ENCODE peak calls at places on chromosome 16, in eight cellular contexts. One of them, this sample, is unnamed.
A peak's percentile ranks its signal among the peaks of the same experiment; 100 is the strongest.

GRCh38 chr16:63426275-63426870 is 1390.1 kb upstream of the CDH8 start:
- DNase-seq in uterus: no peak
- DNase-seq in IMR-90: no peak
- DNase-seq in sigmoid colon: no peak
- DNase-seq in cardiac muscle cell: no peak
- DNase-seq in esophagus squamous epithelium: no peak
- DNase-seq in heart left ventricle: no peak
- DNase-seq in prostate gland: no peak
- DNase-seq in this sample: no peak

GRCh38 chr16:57284952-57285263 is 436 bp upstream of the PLLP start:
- DNase-seq in uterus: no peak
- DNase-seq in IMR-90: no peak
- DNase-seq in sigmoid colon: no peak
- DNase-seq in cardiac muscle cell: no peak
- DNase-seq in esophagus squamous epithelium: no peak
- DNase-seq in heart left ventricle: no peak
- DNase-seq in prostate gland: no peak
- DNase-seq in this sample: no peak

GRCh38 chr16:19997734-19998133 is 76.0 kb downstream of the GPR139 start:
- DNase-seq in uterus: no peak
- DNase-seq in IMR-90: no peak
- DNase-seq in sigmoid colon: no peak
- DNase-seq in cardiac muscle cell: no peak
- DNase-seq in esophagus squamous epithelium: no peak
- DNase-seq in heart left ventricle: no peak
- DNase-seq in prostate gland: no peak
- DNase-seq in this sample: no peak

GRCh38 chr16:85259831-85260165 is 147.5 kb upstream of the CIBAR2 start:
- DNase-seq in uterus: no peak
- DNase-seq in IMR-90: no peak
- DNase-seq in sigmoid colon: no peak
- DNase-seq in cardiac muscle cell: no peak
- DNase-seq in esophagus squamous epithelium: no peak
- DNase-seq in heart left ventricle: no peak
- DNase-seq in prostate gland: no peak
- DNase-seq in this sample: no peak

GRCh38 chr16:84986879-84987278 is 24.5 kb downstream of the ZDHHC7 start:
- DNase-seq in uterus: no peak
- DNase-seq in IMR-90: no peak
- DNase-seq in sigmoid colon: no peak
- DNase-seq in cardiac muscle cell: no peak
- DNase-seq in esophagus squamous epithelium: no peak
- DNase-seq in heart left ventricle: no peak
- DNase-seq in prostate gland: no peak
- DNase-seq in this sample: no peak

GRCh38 chr16:85036398-85037049 is 8.9 kb downstream of the KIAA0513 start:
- DNase-seq in uterus: no peak
- DNase-seq in IMR-90: no peak
- DNase-seq in sigmoid colon: no peak
- DNase-seq in cardiac muscle cell: no peak
- DNase-seq in esophagus squamous epithelium: no peak
- DNase-seq in heart left ventricle: no peak
- DNase-seq in prostate gland: no peak
- DNase-seq in this sample: no peak

GRCh38 chr16:84240455-84240854 is 643 bp upstream of the KCNG4 start:
- DNase-seq in uterus: no peak
- DNase-seq in IMR-90: no peak
- DNase-seq in sigmoid colon: no peak
- DNase-seq in cardiac muscle cell: no peak
- DNase-seq in esophagus squamous epithelium: no peak
- DNase-seq in heart left ventricle: no peak
- DNase-seq in prostate gland: no peak
- DNase-seq in this sample: no peak

GRCh38 chr16:49834496-49835009 is 21.4 kb downstream of the ZNF423 start:
- DNase-seq in uterus: peak; percentile 80
- DNase-seq in IMR-90: no peak
- DNase-seq in sigmoid colon: peak; percentile 87
- DNase-seq in cardiac muscle cell: peak; percentile 37
- DNase-seq in esophagus squamous epithelium: no peak
- DNase-seq in heart left ventricle: peak; percentile 78
- DNase-seq in prostate gland: no peak
- DNase-seq in this sample: no peak

GRCh38 chr16:25212636-25213035 is 4.1 kb upstream of the AQP8 start:
- DNase-seq in uterus: no peak
- DNase-seq in IMR-90: no peak
- DNase-seq in sigmoid colon: no peak
- DNase-seq in cardiac muscle cell: no peak
- DNase-seq in esophagus squamous epithelium: no peak
- DNase-seq in heart left ventricle: no peak
- DNase-seq in prostate gland: no peak
- DNase-seq in this sample: no peak

GRCh38 chr16:21283521-21284289 is 5.6 kb upstream of the CRYM start:
- DNase-seq in uterus: peak; percentile 36
- DNase-seq in IMR-90: peak; percentile 25
- DNase-seq in sigmoid colon: peak; percentile 75
- DNase-seq in cardiac muscle cell: peak; percentile 86
- DNase-seq in esophagus squamous epithelium: no peak
- DNase-seq in heart left ventricle: peak; percentile 70
- DNase-seq in prostate gland: peak; percentile 58
- DNase-seq in this sample: no peak

GRCh38 chr16:7086842-7087616 is 245.6 kb upstream of the RBFOX1 start:
- DNase-seq in uterus: no peak
- DNase-seq in IMR-90: no peak
- DNase-seq in sigmoid colon: no peak
- DNase-seq in cardiac muscle cell: peak; percentile 79
- DNase-seq in esophagus squamous epithelium: no peak
- DNase-seq in heart left ventricle: peak; percentile 48
- DNase-seq in prostate gland: no peak
- DNase-seq in this sample: no peak

GRCh38 chr16:68078726-68079615 is 6.2 kb upstream of the NFATC3 start:
- DNase-seq in uterus: no peak
- DNase-seq in IMR-90: no peak
- DNase-seq in sigmoid colon: no peak
- DNase-seq in cardiac muscle cell: no peak
- DNase-seq in esophagus squamous epithelium: no peak
- DNase-seq in heart left ventricle: no peak
- DNase-seq in prostate gland: no peak
- DNase-seq in this sample: no peak

GRCh38 chr16:68082596-68083238 is 2.5 kb upstream of the NFATC3 start:
- DNase-seq in uterus: no peak
- DNase-seq in IMR-90: no peak
- DNase-seq in sigmoid colon: no peak
- DNase-seq in cardiac muscle cell: no peak
- DNase-seq in esophagus squamous epithelium: no peak
- DNase-seq in heart left ventricle: no peak
- DNase-seq in prostate gland: no peak
- DNase-seq in this sample: no peak

GRCh38 chr16:68081796-68082567 is 3.2 kb upstream of the NFATC3 start:
- DNase-seq in uterus: no peak
- DNase-seq in IMR-90: no peak
- DNase-seq in sigmoid colon: no peak
- DNase-seq in cardiac muscle cell: no peak
- DNase-seq in esophagus squamous epithelium: no peak
- DNase-seq in heart left ventricle: no peak
- DNase-seq in prostate gland: no peak
- DNase-seq in this sample: no peak

GRCh38 chr16:68077866-68078725 is 7.1 kb upstream of the NFATC3 start:
- DNase-seq in uterus: no peak
- DNase-seq in IMR-90: no peak
- DNase-seq in sigmoid colon: no peak
- DNase-seq in cardiac muscle cell: no peak
- DNase-seq in esophagus squamous epithelium: no peak
- DNase-seq in heart left ventricle: no peak
- DNase-seq in prostate gland: no peak
- DNase-seq in this sample: no peak

DNA sequence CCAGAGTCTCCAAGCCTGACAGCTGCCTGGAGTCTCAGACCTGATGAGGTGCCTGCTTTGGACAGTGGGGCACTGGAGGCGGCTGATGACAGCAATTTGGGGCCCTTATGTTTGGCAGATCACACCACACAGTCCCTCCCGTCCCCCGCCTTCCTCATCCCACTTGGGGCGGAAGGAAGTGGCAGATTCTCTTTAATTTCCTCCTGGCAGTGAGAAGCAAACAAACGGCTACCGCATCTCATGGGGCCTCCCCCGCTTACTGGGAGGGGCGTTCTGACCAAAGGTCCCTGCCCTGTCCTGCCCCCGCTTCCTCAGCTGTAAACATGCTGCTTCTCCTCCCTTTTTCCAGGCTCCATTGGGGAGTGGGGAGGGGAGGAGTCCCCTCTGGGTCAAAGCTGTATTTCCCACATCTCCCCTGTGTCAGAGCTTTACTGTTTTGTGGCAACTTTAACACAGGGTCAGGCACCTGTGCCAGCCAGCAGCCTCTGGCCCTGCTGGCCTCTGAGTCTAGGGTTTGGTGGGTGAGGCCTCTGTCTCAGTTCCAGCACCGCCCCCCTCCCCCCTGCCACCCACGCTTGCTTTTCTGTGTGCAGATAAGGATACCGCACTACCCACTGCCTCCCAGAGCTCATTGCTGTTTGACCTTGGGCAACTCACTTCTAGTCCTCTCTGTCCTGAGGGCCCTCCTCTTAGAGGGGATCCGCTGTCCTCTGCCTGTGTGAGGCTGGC is 5.4 kb upstream of the NFATC3 start:
- DNase-seq in uterus: peak; percentile 71
- DNase-seq in IMR-90: no peak
- DNase-seq in sigmoid colon: peak; percentile 84
- DNase-seq in cardiac muscle cell: no peak
- DNase-seq in esophagus squamous epithelium: no peak
- DNase-seq in heart left ventricle: peak; percentile 86
- DNase-seq in prostate gland: no peak
- DNase-seq in this sample: no peak
- H3K4me1 ChIP-seq in uterus: peaks cover 17% of the 10 kb centered on the region
- H3K4me1 ChIP-seq in IMR-90: peaks cover 22% of the 10 kb centered on the region
- H3K4me1 ChIP-seq in sigmoid colon: no peaks in the 10 kb centered on the region
- H3K4me1 ChIP-seq in cardiac muscle cell: peaks cover 9% of the 10 kb centered on the region
- H3K4me1 ChIP-seq in esophagus squamous epithelium: peaks cover 66% of the 10 kb centered on the region
- H3K4me1 ChIP-seq in heart left ventricle: peaks cover 29% of the 10 kb centered on the region
- H3K4me1 ChIP-seq in prostate gland: peaks cover 6% of the 10 kb centered on the region
- H3K4me1 ChIP-seq in this sample: no peaks in the 10 kb centered on the region

DNA sequence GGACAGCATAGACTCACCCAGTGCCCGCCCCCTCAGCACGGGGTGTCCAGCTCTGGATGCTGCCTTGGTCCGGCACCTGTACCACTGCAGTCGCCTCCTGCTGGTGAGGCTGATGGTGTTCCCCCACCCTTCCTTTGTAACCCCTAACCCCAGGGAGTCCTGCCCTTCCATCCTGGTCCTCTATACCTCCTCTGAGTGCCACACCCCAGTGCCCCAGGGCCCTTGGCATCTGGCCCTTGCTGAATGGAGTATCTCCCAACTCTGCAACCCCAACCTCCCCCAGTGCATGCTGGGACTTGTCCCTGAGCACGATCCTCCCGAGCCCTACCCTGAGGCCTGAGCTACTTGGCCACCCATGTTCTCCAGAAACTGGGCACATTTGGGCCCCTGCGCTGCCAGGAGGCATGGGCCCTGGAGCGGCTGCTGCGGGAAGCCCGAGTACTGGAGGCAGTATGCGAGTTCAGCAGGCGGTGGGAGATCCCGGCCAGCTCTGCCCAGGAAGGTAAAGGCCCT is 15.8 kb downstream of the RIPOR1 start:
- DNase-seq in uterus: no peak
- DNase-seq in IMR-90: no peak
- DNase-seq in sigmoid colon: no peak
- DNase-seq in cardiac muscle cell: no peak
- DNase-seq in esophagus squamous epithelium: no peak
- DNase-seq in heart left ventricle: no peak
- DNase-seq in prostate gland: no peak
- DNase-seq in this sample: no peak
- TF ChIP-seq CTCF in uterus: no peak
- TF ChIP-seq CTCF in IMR-90: peak; percentile 13
- TF ChIP-seq CTCF in sigmoid colon: no peak
- TF ChIP-seq CTCF in cardiac muscle cell: no peak
- TF ChIP-seq CTCF in esophagus squamous epithelium: peak; percentile 9
- TF ChIP-seq CTCF in heart left ventricle: no peak
- TF ChIP-seq CTCF in prostate gland: peak; percentile 9
- TF ChIP-seq CTCF in this sample: peak; percentile 37

DNA sequence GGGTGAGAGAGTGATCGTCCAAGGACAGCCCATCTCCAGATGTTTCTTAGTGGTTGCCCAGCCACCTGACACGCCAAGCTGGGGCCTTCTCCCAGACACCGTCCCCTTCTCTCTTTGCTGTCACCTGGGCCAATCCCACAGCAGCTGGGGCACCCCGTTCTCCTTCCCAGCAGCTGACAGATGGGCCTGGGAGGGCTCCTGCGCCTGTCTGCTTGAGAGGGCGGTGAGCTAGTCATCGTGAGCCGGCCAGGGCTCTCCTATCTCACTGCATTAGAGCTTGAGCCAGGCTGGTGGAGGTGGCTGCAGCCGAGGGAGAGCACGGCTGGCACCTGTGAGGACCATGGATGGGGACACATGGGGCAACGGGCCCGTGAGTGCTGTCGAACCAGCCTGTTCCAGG is 41.2 kb downstream of the RAB11FIP3 start:
- DNase-seq in uterus: no peak
- DNase-seq in IMR-90: no peak
- DNase-seq in sigmoid colon: no peak
- DNase-seq in cardiac muscle cell: no peak
- DNase-seq in esophagus squamous epithelium: no peak
- DNase-seq in heart left ventricle: no peak
- DNase-seq in prostate gland: no peak
- DNase-seq in this sample: no peak
- H3K27ac ChIP-seq in uterus: no peak overlapping the region
- H3K27ac ChIP-seq in IMR-90: no peak overlapping the region
- H3K27ac ChIP-seq in sigmoid colon: no peak overlapping the region
- H3K27ac ChIP-seq in cardiac muscle cell: peak overlapping the region; percentile 50
- H3K27ac ChIP-seq in esophagus squamous epithelium: no peak overlapping the region
- H3K27ac ChIP-seq in heart left ventricle: no peak overlapping the region
- H3K27ac ChIP-seq in prostate gland: no peak overlapping the region
- H3K27ac ChIP-seq in this sample: no peak overlapping the region

GRCh38 chr16:67170948-67171649 is 761 bp downstream of the NOL3 start:
- DNase-seq in uterus: no peak
- DNase-seq in IMR-90: peak; percentile 41
- DNase-seq in sigmoid colon: no peak
- DNase-seq in cardiac muscle cell: no peak
- DNase-seq in esophagus squamous epithelium: no peak
- DNase-seq in heart left ventricle: no peak
- DNase-seq in prostate gland: no peak
- DNase-seq in this sample: no peak

GRCh38 chr16:67167588-67167987 is 2.8 kb upstream of the NOL3 start:
- DNase-seq in uterus: no peak
- DNase-seq in IMR-90: no peak
- DNase-seq in sigmoid colon: no peak
- DNase-seq in cardiac muscle cell: no peak
- DNase-seq in esophagus squamous epithelium: no peak
- DNase-seq in heart left ventricle: no peak
- DNase-seq in prostate gland: no peak
- DNase-seq in this sample: no peak

GRCh38 chr16:67169642-67170167 is 633 bp upstream of the NOL3 start:
- DNase-seq in uterus: no peak
- DNase-seq in IMR-90: no peak
- DNase-seq in sigmoid colon: no peak
- DNase-seq in cardiac muscle cell: peak; percentile 76
- DNase-seq in esophagus squamous epithelium: no peak
- DNase-seq in heart left ventricle: no peak
- DNase-seq in prostate gland: no peak
- DNase-seq in this sample: no peak

GRCh38 chr16:67170168-67170947 is at the start of gene NOL3:
- DNase-seq in uterus: peak; percentile 80
- DNase-seq in IMR-90: peak; percentile 76
- DNase-seq in sigmoid colon: peak; percentile 94
- DNase-seq in cardiac muscle cell: peak; percentile 80
- DNase-seq in esophagus squamous epithelium: peak; percentile 36
- DNase-seq in heart left ventricle: peak; percentile 93
- DNase-seq in prostate gland: peak; percentile 87
- DNase-seq in this sample: no peak

GRCh38 chr16:67169011-67169451 is 1.3 kb upstream of the NOL3 start:
- DNase-seq in uterus: no peak
- DNase-seq in IMR-90: no peak
- DNase-seq in sigmoid colon: no peak
- DNase-seq in cardiac muscle cell: no peak
- DNase-seq in esophagus squamous epithelium: no peak
- DNase-seq in heart left ventricle: no peak
- DNase-seq in prostate gland: no peak
- DNase-seq in this sample: no peak
- H3K4me1 ChIP-seq in uterus: peaks cover 15% of the 10 kb centered on the region
- H3K4me1 ChIP-seq in IMR-90: peaks cover 31% of the 10 kb centered on the region
- H3K4me1 ChIP-seq in sigmoid colon: no peaks in the 10 kb centered on the region
- H3K4me1 ChIP-seq in cardiac muscle cell: peaks cover 14% of the 10 kb centered on the region
- H3K4me1 ChIP-seq in esophagus squamous epithelium: peaks cover 78% of the 10 kb centered on the region
- H3K4me1 ChIP-seq in heart left ventricle: peaks cover 26% of the 10 kb centered on the region
- H3K4me1 ChIP-seq in prostate gland: peaks cover 17% of the 10 kb centered on the region
- H3K4me1 ChIP-seq in this sample: no peaks in the 10 kb centered on the region

This sample was measured in foreskin keratinocyte.